ENCODE peak calls at places on chromosomes 7 and 10, in ten cellular contexts. One of them, this sample, is unnamed.

GRCh38 chr7:91157579-91158320 is 106.5 kb upstream of the FZD1 start:
- DNase-seq in CD8-positive, alpha-beta memory T cell: no peak
- DNase-seq in germinal center: no peak
- DNase-seq in prostate gland: no peak
- DNase-seq in pons: no peak
- DNase-seq in astrocyte of the spinal cord: no peak
- DNase-seq in right lobe of liver: no peak
- DNase-seq in SHP77 treated with DMSO at 0.1 percent for 48 hours: no peak
- DNase-seq in NCI-H1694 treated with DMSO at 0.1 percent for 48 hours: no peak
- DNase-seq in heart right ventricle: no peak
- DNase-seq in this sample: no peak

GRCh38 chr7:57769958-57770357 is 320.0 kb downstream of the ZNF716 start:
- DNase-seq in heart right ventricle: no peak
- DNase-seq in prostate gland: no peak
- DNase-seq in right lobe of liver: no peak
- DNase-seq in germinal center: no peak
- DNase-seq in SHP77 treated with DMSO at 0.1 percent for 48 hours: no peak
- DNase-seq in astrocyte of the spinal cord: no peak
- DNase-seq in pons: no peak
- DNase-seq in CD8-positive, alpha-beta memory T cell: no peak
- DNase-seq in NCI-H1694 treated with DMSO at 0.1 percent for 48 hours: no peak
- DNase-seq in this sample: no peak

GRCh38 chr10:86423739-86424138 is 57.1 kb upstream of the GRID1 start:
- DNase-seq in heart right ventricle: no peak
- DNase-seq in pons: no peak
- DNase-seq in SHP77 treated with DMSO at 0.1 percent for 48 hours: no peak
- DNase-seq in NCI-H1694 treated with DMSO at 0.1 percent for 48 hours: no peak
- DNase-seq in astrocyte of the spinal cord: no peak
- DNase-seq in right lobe of liver: no peak
- DNase-seq in germinal center: no peak
- DNase-seq in CD8-positive, alpha-beta memory T cell: no peak
- DNase-seq in prostate gland: no peak
- DNase-seq in this sample: no peak

GRCh38 chr10:69742928-69743602 is 58.6 kb upstream of the COL13A1 start:
- DNase-seq in CD8-positive, alpha-beta memory T cell: no peak
- DNase-seq in pons: no peak
- DNase-seq in germinal center: no peak
- DNase-seq in prostate gland: no peak
- DNase-seq in SHP77 treated with DMSO at 0.1 percent for 48 hours: no peak
- DNase-seq in right lobe of liver: no peak
- DNase-seq in heart right ventricle: no peak
- DNase-seq in NCI-H1694 treated with DMSO at 0.1 percent for 48 hours: no peak
- DNase-seq in astrocyte of the spinal cord: no peak
- DNase-seq in this sample: no peak

GRCh38 chr10:7035111-7035761 is 375.6 kb downstream of the SFMBT2 start:
- DNase-seq in heart right ventricle: no peak
- DNase-seq in astrocyte of the spinal cord: no peak
- DNase-seq in germinal center: no peak
- DNase-seq in pons: no peak
- DNase-seq in right lobe of liver: no peak
- DNase-seq in prostate gland: no peak
- DNase-seq in CD8-positive, alpha-beta memory T cell: no peak
- DNase-seq in SHP77 treated with DMSO at 0.1 percent for 48 hours: no peak
- DNase-seq in NCI-H1694 treated with DMSO at 0.1 percent for 48 hours: no peak
- DNase-seq in this sample: peak

GRCh38 chr10:6227346-6227745 is 24.6 kb downstream of the PFKFB3 start:
- DNase-seq in heart right ventricle: no peak
- DNase-seq in pons: no peak
- DNase-seq in right lobe of liver: no peak
- DNase-seq in astrocyte of the spinal cord: no peak
- DNase-seq in SHP77 treated with DMSO at 0.1 percent for 48 hours: no peak
- DNase-seq in NCI-H1694 treated with DMSO at 0.1 percent for 48 hours: no peak
- DNase-seq in CD8-positive, alpha-beta memory T cell: no peak
- DNase-seq in germinal center: no peak
- DNase-seq in prostate gland: no peak
- DNase-seq in this sample: no peak

GRCh38 chr7:15675379-15675778 is 11.1 kb downstream of the MEOX2 start:
- DNase-seq in CD8-positive, alpha-beta memory T cell: no peak
- DNase-seq in germinal center: no peak
- DNase-seq in prostate gland: no peak
- DNase-seq in SHP77 treated with DMSO at 0.1 percent for 48 hours: no peak
- DNase-seq in NCI-H1694 treated with DMSO at 0.1 percent for 48 hours: no peak
- DNase-seq in pons: no peak
- DNase-seq in right lobe of liver: no peak
- DNase-seq in heart right ventricle: no peak
- DNase-seq in astrocyte of the spinal cord: no peak
- DNase-seq in this sample: no peak

GRCh38 chr7:95527033-95527775 is 41.5 kb downstream of the ASB4 start:
- DNase-seq in astrocyte of the spinal cord: peak
- DNase-seq in prostate gland: peak
- DNase-seq in pons: peak
- DNase-seq in heart right ventricle: no peak
- DNase-seq in NCI-H1694 treated with DMSO at 0.1 percent for 48 hours: peak
- DNase-seq in CD8-positive, alpha-beta memory T cell: no peak
- DNase-seq in germinal center: peak
- DNase-seq in SHP77 treated with DMSO at 0.1 percent for 48 hours: peak
- DNase-seq in right lobe of liver: peak
- DNase-seq in this sample: no peak

GRCh38 chr7:141243368-141243767 is 169.5 kb downstream of the TMEM178B start:
- DNase-seq in NCI-H1694 treated with DMSO at 0.1 percent for 48 hours: no peak
- DNase-seq in astrocyte of the spinal cord: no peak
- DNase-seq in germinal center: no peak
- DNase-seq in pons: no peak
- DNase-seq in CD8-positive, alpha-beta memory T cell: no peak
- DNase-seq in heart right ventricle: no peak
- DNase-seq in SHP77 treated with DMSO at 0.1 percent for 48 hours: no peak
- DNase-seq in right lobe of liver: no peak
- DNase-seq in prostate gland: no peak
- DNase-seq in this sample: no peak

GRCh38 chr10:61791216-61791615 is 110.3 kb upstream of the ARID5B start:
- DNase-seq in pons: no peak
- DNase-seq in CD8-positive, alpha-beta memory T cell: no peak
- DNase-seq in heart right ventricle: no peak
- DNase-seq in germinal center: no peak
- DNase-seq in astrocyte of the spinal cord: peak
- DNase-seq in prostate gland: no peak
- DNase-seq in NCI-H1694 treated with DMSO at 0.1 percent for 48 hours: no peak
- DNase-seq in SHP77 treated with DMSO at 0.1 percent for 48 hours: no peak
- DNase-seq in right lobe of liver: no peak
- DNase-seq in this sample: no peak

GRCh38 chr7:100475549-100475948 is 3.5 kb downstream of the TSC22D4 start:
- DNase-seq in astrocyte of the spinal cord: no peak
- DNase-seq in prostate gland: no peak
- DNase-seq in pons: no peak
- DNase-seq in germinal center: no peak
- DNase-seq in SHP77 treated with DMSO at 0.1 percent for 48 hours: no peak
- DNase-seq in CD8-positive, alpha-beta memory T cell: no peak
- DNase-seq in right lobe of liver: no peak
- DNase-seq in heart right ventricle: peak
- DNase-seq in NCI-H1694 treated with DMSO at 0.1 percent for 48 hours: no peak
- DNase-seq in this sample: no peak

GRCh38 chr10:34313353-34313752 is 501.7 kb downstream of the PARD3 start:
- DNase-seq in germinal center: no peak
- DNase-seq in right lobe of liver: no peak
- DNase-seq in heart right ventricle: no peak
- DNase-seq in prostate gland: no peak
- DNase-seq in pons: no peak
- DNase-seq in CD8-positive, alpha-beta memory T cell: no peak
- DNase-seq in astrocyte of the spinal cord: no peak
- DNase-seq in NCI-H1694 treated with DMSO at 0.1 percent for 48 hours: no peak
- DNase-seq in SHP77 treated with DMSO at 0.1 percent for 48 hours: no peak
- DNase-seq in this sample: no peak

GRCh38 chr7:117401293-117402002 is 25.8 kb downstream of the ASZ1 start:
- DNase-seq in SHP77 treated with DMSO at 0.1 percent for 48 hours: no peak
- DNase-seq in NCI-H1694 treated with DMSO at 0.1 percent for 48 hours: no peak
- DNase-seq in pons: no peak
- DNase-seq in heart right ventricle: no peak
- DNase-seq in prostate gland: no peak
- DNase-seq in germinal center: no peak
- DNase-seq in CD8-positive, alpha-beta memory T cell: no peak
- DNase-seq in astrocyte of the spinal cord: no peak
- DNase-seq in right lobe of liver: no peak
- DNase-seq in this sample: no peak

This sample was measured in CD8-positive, alpha-beta T cell.